ENCODE peak calls at places on chromosomes 5 and 9, in nine cellular contexts. J is mucosa of gallbladder; M is activated CD4-positive, alpha-beta T cell treated with anti-CD3 and anti-CD28 coated beads for 24 hours; H is AG08395; W is stomach; U is AG09319; S is effector memory CD4-positive, alpha-beta T cell; T is aorta; D is NCI-H1092. P is an unnamed sample.

GRCh38 chr5:174177531-174177930 is 132.0 kb downstream of the NSG2 start:
- DNase-seq in D (no peak), U (no peak), W (no peak), T (peak), M (no peak), S (no peak), H (no peak), J (no peak), P (no peak)

GRCh38 chr5:36111238-36111637 is 40.4 kb downstream of the LMBRD2 start:
- DNase-seq in J (no peak), U (no peak), T (no peak), S (no peak), D (no peak), H (no peak), W (no peak), M (no peak), P (no peak)

GRCh38 chr5:68644971-68645370 is 429.4 kb downstream of the PIK3R1 start:
- DNase-seq in J (no peak), M (no peak), T (no peak), U (no peak), W (no peak), D (no peak), S (no peak), H (no peak), P (peak)

GRCh38 chr5:135243194-135244191 is 155.5 kb downstream of the MACROH2A1 start:
- DNase-seq in W (peak), H (no peak), U (no peak), T (no peak), J (peak), M (no peak), S (no peak), D (no peak), P (no peak)

GRCh38 chr9:14645648-14646047 is 47.6 kb downstream of the ZDHHC21 start:
- DNase-seq in W (no peak), S (no peak), D (no peak), U (no peak), T (no peak), M (no peak), J (no peak), H (no peak), P (no peak)

GRCh38 chr9:86511614-86512360 is 157.6 kb upstream of the TUT7 start:
- DNase-seq in D (no peak), J (no peak), U (no peak), T (no peak), M (no peak), W (no peak), S (no peak), H (no peak), P (no peak)

GRCh38 chr5:61617039-61617438 is 285.0 kb downstream of the ZSWIM6 start:
- DNase-seq in W (no peak), J (no peak), S (no peak), U (no peak), T (no peak), H (no peak), M (no peak), D (no peak), P (no peak)

GRCh38 chr5:103424008-103424407 is 138.6 kb downstream of the NUDT12 start:
- DNase-seq in S (no peak), D (no peak), T (no peak), J (no peak), U (peak), M (no peak), W (no peak), H (no peak), P (no peak)

GRCh38 chr5:118551031-118551430 is 437.3 kb downstream of the DTWD2 start:
- DNase-seq in W (no peak), H (no peak), M (no peak), U (no peak), T (no peak), S (no peak), D (no peak), J (no peak), P (no peak)

GRCh38 chr9:126621056-126621918 is 7.6 kb downstream of the LMX1B start:
- DNase-seq in M (no peak), W (no peak), D (no peak), J (no peak), U (no peak), H (no peak), S (no peak), T (no peak), P (no peak)

GRCh38 chr9:5112646-5113045 is 72.8 kb downstream of the INSL6 start:
- DNase-seq in J (no peak), T (peak), H (no peak), S (no peak), M (no peak), D (no peak), U (no peak), W (no peak), P (no peak)

GRCh38 chr5:54912021-54912420 is 73.4 kb downstream of the ESM1 start:
- DNase-seq in M (no peak), S (no peak), J (no peak), U (no peak), H (no peak), W (no peak), D (no peak), T (no peak), P (no peak)

GRCh38 chr9:135817951-135818717 is 89.2 kb downstream of the CAMSAP1 start:
- DNase-seq in W (no peak), S (no peak), M (no peak), J (no peak), H (no peak), T (peak), U (no peak), D (no peak), P (no peak)

GRCh38 chr5:142820447-142820846 is 50.3 kb downstream of the ARHGAP26 start:
- DNase-seq in W (no peak), D (no peak), J (peak), M (no peak), S (no peak), H (no peak), U (no peak), T (no peak), P (no peak)

GRCh38 chr5:54302267-54302687 is 8.1 kb downstream of the ARL15 start:
- DNase-seq in U (no peak), M (no peak), D (no peak), W (no peak), S (no peak), H (no peak), T (no peak), J (no peak), P (no peak)

GRCh38 chr9:121620777-121621437 is 30.5 kb upstream of the DAB2IP start:
- DNase-seq in D (peak), T (no peak), J (no peak), H (peak), W (no peak), S (no peak), U (no peak), M (no peak), P (no peak)

GRCh38 chr5:54673523-54674225 is 156.1 kb downstream of the SNX18 start:
- DNase-seq in U (no peak), H (no peak), J (peak), S (no peak), W (peak), D (no peak), M (no peak), T (no peak), P (no peak)

GRCh38 chr5:39395521-39395920 is 29.3 kb downstream of the DAB2 start:
- DNase-seq in W (no peak), J (no peak), D (no peak), S (no peak), H (no peak), T (no peak), M (no peak), U (no peak), P (no peak)

GRCh38 chr9:28135571-28135970 is 562.3 kb upstream of the C9orf72 start:
- DNase-seq in S (no peak), J (no peak), M (no peak), U (no peak), T (no peak), H (no peak), W (no peak), D (peak), P (no peak)

GRCh38 chr9:120583958-120584369 is 4.0 kb upstream of the CDK5RAP2 start:
- DNase-seq in D (peak), H (peak), W (peak), U (peak), S (peak), T (no peak), J (peak), M (no peak), P (no peak)

GRCh38 chr9:131870156-131870555 is 130.3 kb upstream of the RAPGEF1 start:
- DNase-seq in T (peak), D (no peak), S (no peak), J (no peak), H (no peak), M (no peak), U (no peak), W (no peak), P (no peak)

GRCh38 chr9:1994180-1994579 is 21.0 kb upstream of the SMARCA2 start:
- DNase-seq in U (no peak), W (no peak), T (no peak), H (no peak), M (no peak), S (no peak), J (no peak), D (no peak), P (no peak)

GRCh38 chr9:111866976-111867375 is 29.6 kb upstream of the UGCG start:
- DNase-seq in U (peak), D (no peak), J (no peak), H (peak), M (no peak), S (no peak), T (no peak), W (no peak), P (no peak)

GRCh38 chr9:128125575-128126354 is 1.8 kb downstream of the PTGES2 start:
- DNase-seq in S (no peak), U (no peak), M (no peak), T (peak), D (no peak), W (no peak), H (no peak), J (no peak), P (no peak)

GRCh38 chr5:1437452-1437851 is 7.8 kb downstream of the SLC6A3 start:
- DNase-seq in U (no peak), J (no peak), S (no peak), H (peak), T (peak), D (peak), W (peak), M (no peak), P (no peak)

GRCh38 chr9:127877566-127877998 is at the start of gene AK1:
- DNase-seq in S (no peak), H (peak), J (peak), U (no peak), T (peak), W (peak), M (no peak), D (peak), P (no peak)

GRCh38 chr5:777756-778161 is 6.8 kb downstream of the ZDHHC11B start:
- DNase-seq in W (no peak), J (no peak), U (no peak), D (no peak), H (no peak), T (peak), S (no peak), M (no peak), P (no peak)

GRCh38 chr9:19162956-19163355 is 35.7 kb upstream of the PLIN2 start:
- DNase-seq in W (no peak), D (no peak), H (no peak), M (no peak), T (no peak), S (no peak), J (no peak), U (no peak), P (no peak)

GRCh38 chr5:97629281-97629680 is 446.2 kb upstream of the RIOK2 start:
- DNase-seq in T (peak), S (no peak), J (peak), W (no peak), M (no peak), D (no peak), H (peak), U (peak), P (no peak)

GRCh38 chr5:134647750-134648424 is 698 bp upstream of the SEC24A start:
- DNase-seq in W (no peak), D (no peak), S (no peak), T (peak), J (no peak), U (no peak), M (peak), H (peak), P (no peak)

GRCh38 chr5:172733179-172733973 is 37.6 kb downstream of the DUSP1 start:
- DNase-seq in U (peak), D (no peak), W (peak), S (no peak), J (peak), T (peak), M (no peak), H (peak), P (no peak)

GRCh38 chr5:38835887-38836286 is 9.9 kb upstream of the OSMR start:
- DNase-seq in T (no peak), U (no peak), J (no peak), W (no peak), H (no peak), S (no peak), D (no peak), M (no peak), P (no peak)

GRCh38 chr9:125255781-125256391 is 5.7 kb upstream of the GAPVD1 start:
- DNase-seq in T (no peak), U (no peak), W (no peak), H (no peak), S (no peak), M (no peak), J (no peak), D (no peak), P (no peak)